ENCODE peak calls at places on chromosomes 2 and 18, in nine cellular contexts. One of them, this sample, is unnamed.

GRCh38 chr2:39531220-39531777 is 94.2 kb upstream of the MAP4K3 start:
- DNase-seq in bronchial epithelial cell: no peak
- DNase-seq in psoas muscle: no peak
- DNase-seq in endothelial cell of umbilical vein: no peak
- DNase-seq in neural progenitor cell: no peak
- DNase-seq in brain microvascular endothelial cell: no peak
- DNase-seq in uterus: no peak
- DNase-seq in esophagus squamous epithelium: no peak
- DNase-seq in body of pancreas: no peak
- DNase-seq in this sample: no peak

GRCh38 chr2:219871396-219871795 is 244.0 kb downstream of the SLC4A3 start:
- DNase-seq in body of pancreas: no peak
- DNase-seq in esophagus squamous epithelium: no peak
- DNase-seq in neural progenitor cell: peak; percentile 80
- DNase-seq in endothelial cell of umbilical vein: no peak
- DNase-seq in brain microvascular endothelial cell: no peak
- DNase-seq in psoas muscle: no peak
- DNase-seq in uterus: no peak
- DNase-seq in bronchial epithelial cell: no peak
- DNase-seq in this sample: no peak

GRCh38 chr2:64291181-64291580 is 147.0 kb upstream of the PELI1 start:
- DNase-seq in body of pancreas: no peak
- DNase-seq in esophagus squamous epithelium: no peak
- DNase-seq in psoas muscle: no peak
- DNase-seq in brain microvascular endothelial cell: peak; percentile 86
- DNase-seq in endothelial cell of umbilical vein: no peak
- DNase-seq in neural progenitor cell: no peak
- DNase-seq in uterus: no peak
- DNase-seq in bronchial epithelial cell: peak; percentile 92
- DNase-seq in this sample: no peak

GRCh38 chr2:50722828-50723227 is 309.1 kb downstream of the NRXN1 start:
- DNase-seq in body of pancreas: no peak
- DNase-seq in uterus: no peak
- DNase-seq in neural progenitor cell: no peak
- DNase-seq in endothelial cell of umbilical vein: no peak
- DNase-seq in esophagus squamous epithelium: no peak
- DNase-seq in bronchial epithelial cell: no peak
- DNase-seq in brain microvascular endothelial cell: no peak
- DNase-seq in psoas muscle: no peak
- DNase-seq in this sample: no peak

GRCh38 chr2:195456765-195457164 is 200.3 kb upstream of the SLC39A10 start:
- DNase-seq in neural progenitor cell: no peak
- DNase-seq in body of pancreas: no peak
- DNase-seq in esophagus squamous epithelium: no peak
- DNase-seq in psoas muscle: no peak
- DNase-seq in brain microvascular endothelial cell: no peak
- DNase-seq in uterus: no peak
- DNase-seq in endothelial cell of umbilical vein: no peak
- DNase-seq in bronchial epithelial cell: no peak
- DNase-seq in this sample: no peak

GRCh38 chr2:101157272-101157671 is 6.1 kb upstream of the TBC1D8 start:
- DNase-seq in esophagus squamous epithelium: no peak
- DNase-seq in body of pancreas: no peak
- DNase-seq in neural progenitor cell: no peak
- DNase-seq in endothelial cell of umbilical vein: no peak
- DNase-seq in psoas muscle: no peak
- DNase-seq in brain microvascular endothelial cell: no peak
- DNase-seq in bronchial epithelial cell: no peak
- DNase-seq in uterus: no peak
- DNase-seq in this sample: no peak

GRCh38 chr2:158047156-158047611 is 54.5 kb upstream of the UPP2 start:
- DNase-seq in brain microvascular endothelial cell: no peak
- DNase-seq in bronchial epithelial cell: no peak
- DNase-seq in neural progenitor cell: no peak
- DNase-seq in endothelial cell of umbilical vein: peak; percentile 44
- DNase-seq in body of pancreas: no peak
- DNase-seq in psoas muscle: no peak
- DNase-seq in uterus: no peak
- DNase-seq in esophagus squamous epithelium: no peak
- DNase-seq in this sample: no peak

GRCh38 chr2:219002395-219003266 is 9.4 kb upstream of the CRYBA2 start:
- DNase-seq in brain microvascular endothelial cell: peak; percentile 15
- DNase-seq in psoas muscle: peak; percentile 41
- DNase-seq in bronchial epithelial cell: peak; percentile 48
- DNase-seq in body of pancreas: peak; percentile 94
- DNase-seq in endothelial cell of umbilical vein: no peak
- DNase-seq in uterus: no peak
- DNase-seq in esophagus squamous epithelium: no peak
- DNase-seq in neural progenitor cell: peak; percentile 90
- DNase-seq in this sample: peak; percentile 90

GRCh38 chr2:7115364-7115763 is 198.2 kb downstream of the RNF144A start:
- DNase-seq in esophagus squamous epithelium: no peak
- DNase-seq in psoas muscle: no peak
- DNase-seq in brain microvascular endothelial cell: no peak
- DNase-seq in body of pancreas: no peak
- DNase-seq in bronchial epithelial cell: no peak
- DNase-seq in uterus: no peak
- DNase-seq in endothelial cell of umbilical vein: no peak
- DNase-seq in neural progenitor cell: no peak
- DNase-seq in this sample: no peak

GRCh38 chr2:216596986-216597509 is 36.2 kb upstream of the IGFBP2 start:
- DNase-seq in endothelial cell of umbilical vein: peak; percentile 17
- DNase-seq in brain microvascular endothelial cell: no peak
- DNase-seq in esophagus squamous epithelium: no peak
- DNase-seq in uterus: no peak
- DNase-seq in neural progenitor cell: no peak
- DNase-seq in psoas muscle: no peak
- DNase-seq in bronchial epithelial cell: no peak
- DNase-seq in body of pancreas: no peak
- DNase-seq in this sample: no peak

GRCh38 chr18:46641917-46642316 is 15.1 kb downstream of the LOXHD1 start:
- DNase-seq in endothelial cell of umbilical vein: no peak
- DNase-seq in esophagus squamous epithelium: no peak
- DNase-seq in body of pancreas: no peak
- DNase-seq in uterus: no peak
- DNase-seq in brain microvascular endothelial cell: no peak
- DNase-seq in psoas muscle: no peak
- DNase-seq in neural progenitor cell: no peak
- DNase-seq in bronchial epithelial cell: no peak
- DNase-seq in this sample: no peak

GRCh38 chr2:181158453-181158852 is 178.0 kb downstream of the UBE2E3 start:
- DNase-seq in bronchial epithelial cell: no peak
- DNase-seq in endothelial cell of umbilical vein: no peak
- DNase-seq in body of pancreas: no peak
- DNase-seq in esophagus squamous epithelium: no peak
- DNase-seq in psoas muscle: no peak
- DNase-seq in uterus: no peak
- DNase-seq in neural progenitor cell: no peak
- DNase-seq in brain microvascular endothelial cell: no peak
- DNase-seq in this sample: no peak

DNA sequence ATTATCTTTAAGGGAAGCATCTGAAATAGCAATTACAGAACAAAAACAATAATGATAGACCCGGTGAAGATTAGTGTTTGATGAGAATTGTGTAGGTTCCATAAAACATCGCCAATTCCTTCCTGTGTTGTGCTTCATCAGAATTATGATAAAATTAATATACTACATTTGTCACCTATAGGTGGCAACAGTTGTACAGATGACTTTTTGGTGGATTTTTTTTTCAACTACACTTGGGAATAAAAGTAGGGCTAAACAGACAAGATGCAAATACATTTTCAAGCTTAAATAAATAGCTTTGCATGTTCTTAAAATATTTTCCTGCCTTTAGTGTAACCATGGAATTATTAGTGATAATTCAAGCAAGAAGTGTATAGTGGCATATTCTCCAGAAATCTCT is 7.0 kb upstream of the LYPD1 start:
- DNase-seq in psoas muscle: no peak
- DNase-seq in neural progenitor cell: no peak
- DNase-seq in bronchial epithelial cell: peak; percentile 20
- DNase-seq in uterus: no peak
- DNase-seq in esophagus squamous epithelium: no peak
- DNase-seq in body of pancreas: no peak
- DNase-seq in endothelial cell of umbilical vein: peak; percentile 22
- DNase-seq in brain microvascular endothelial cell: no peak
- DNase-seq in this sample: no peak
- TF ChIP-seq CTCF in psoas muscle: no peak
- TF ChIP-seq CTCF in neural progenitor cell: no peak
- TF ChIP-seq CTCF in bronchial epithelial cell: no peak
- TF ChIP-seq CTCF in uterus: no peak
- TF ChIP-seq CTCF in esophagus squamous epithelium: no peak
- TF ChIP-seq CTCF in body of pancreas: peak; percentile 9
- TF ChIP-seq CTCF in endothelial cell of umbilical vein: no peak
- TF ChIP-seq CTCF in brain microvascular endothelial cell: no peak
- TF ChIP-seq CTCF in this sample: peak; percentile 20

GRCh38 chr2:119525574-119525973 is 1.3 kb upstream of the SCTR start:
- DNase-seq in uterus: no peak
- DNase-seq in brain microvascular endothelial cell: no peak
- DNase-seq in endothelial cell of umbilical vein: no peak
- DNase-seq in bronchial epithelial cell: no peak
- DNase-seq in body of pancreas: no peak
- DNase-seq in esophagus squamous epithelium: no peak
- DNase-seq in neural progenitor cell: no peak
- DNase-seq in psoas muscle: no peak
- DNase-seq in this sample: no peak

GRCh38 chr2:119523383-119523958 is 812 bp downstream of the SCTR start:
- DNase-seq in bronchial epithelial cell: no peak
- DNase-seq in endothelial cell of umbilical vein: no peak
- DNase-seq in uterus: no peak
- DNase-seq in brain microvascular endothelial cell: no peak
- DNase-seq in esophagus squamous epithelium: no peak
- DNase-seq in body of pancreas: no peak
- DNase-seq in psoas muscle: no peak
- DNase-seq in neural progenitor cell: no peak
- DNase-seq in this sample: no peak

GRCh38 chr2:119523959-119524694 is at the start of gene SCTR:
- DNase-seq in psoas muscle: no peak
- DNase-seq in brain microvascular endothelial cell: no peak
- DNase-seq in endothelial cell of umbilical vein: no peak
- DNase-seq in esophagus squamous epithelium: no peak
- DNase-seq in bronchial epithelial cell: no peak
- DNase-seq in neural progenitor cell: peak; percentile 77
- DNase-seq in body of pancreas: peak; percentile 54
- DNase-seq in uterus: no peak
- DNase-seq in this sample: no peak

GRCh38 chr2:119531292-119531691 is 7.0 kb upstream of the SCTR start:
- DNase-seq in body of pancreas: no peak
- DNase-seq in uterus: no peak
- DNase-seq in endothelial cell of umbilical vein: no peak
- DNase-seq in psoas muscle: no peak
- DNase-seq in bronchial epithelial cell: no peak
- DNase-seq in neural progenitor cell: peak; percentile 64
- DNase-seq in esophagus squamous epithelium: no peak
- DNase-seq in brain microvascular endothelial cell: no peak
- DNase-seq in this sample: no peak

GRCh38 chr2:119528036-119528435 is 3.8 kb upstream of the SCTR start:
- DNase-seq in bronchial epithelial cell: no peak
- DNase-seq in brain microvascular endothelial cell: no peak
- DNase-seq in endothelial cell of umbilical vein: no peak
- DNase-seq in esophagus squamous epithelium: no peak
- DNase-seq in psoas muscle: no peak
- DNase-seq in uterus: no peak
- DNase-seq in neural progenitor cell: no peak
- DNase-seq in body of pancreas: no peak
- DNase-seq in this sample: no peak
- H3K36me3 ChIP-seq in bronchial epithelial cell: no peaks in the 10 kb centered on the region
- H3K36me3 ChIP-seq in brain microvascular endothelial cell: no peaks in the 10 kb centered on the region
- H3K36me3 ChIP-seq in endothelial cell of umbilical vein: no peaks in the 10 kb centered on the region
- H3K36me3 ChIP-seq in esophagus squamous epithelium: no peaks in the 10 kb centered on the region
- H3K36me3 ChIP-seq in psoas muscle: no peaks in the 10 kb centered on the region
- H3K36me3 ChIP-seq in uterus: no peaks in the 10 kb centered on the region
- H3K36me3 ChIP-seq in neural progenitor cell: no peaks in the 10 kb centered on the region
- H3K36me3 ChIP-seq in body of pancreas: no peaks in the 10 kb centered on the region
- H3K36me3 ChIP-seq in this sample: no peaks in the 10 kb centered on the region

GRCh38 chr2:150872919-150873772 is 385.7 kb upstream of the RND3 start:
- DNase-seq in body of pancreas: no peak
- DNase-seq in esophagus squamous epithelium: no peak
- DNase-seq in uterus: no peak
- DNase-seq in psoas muscle: no peak
- DNase-seq in neural progenitor cell: peak; percentile 25
- DNase-seq in brain microvascular endothelial cell: no peak
- DNase-seq in endothelial cell of umbilical vein: no peak
- DNase-seq in bronchial epithelial cell: no peak
- DNase-seq in this sample: no peak
- TF ChIP-seq CTCF in body of pancreas: no peak
- TF ChIP-seq CTCF in esophagus squamous epithelium: no peak
- TF ChIP-seq CTCF in uterus: no peak
- TF ChIP-seq CTCF in psoas muscle: no peak
- TF ChIP-seq CTCF in neural progenitor cell: no peak
- TF ChIP-seq CTCF in brain microvascular endothelial cell: peak; percentile 11
- TF ChIP-seq CTCF in endothelial cell of umbilical vein: no peak
- TF ChIP-seq CTCF in bronchial epithelial cell: no peak
- TF ChIP-seq CTCF in this sample: no peak

GRCh38 chr2:217844696-217845095 is 158.1 kb downstream of the TNS1 start:
- DNase-seq in esophagus squamous epithelium: no peak
- DNase-seq in endothelial cell of umbilical vein: no peak
- DNase-seq in body of pancreas: no peak
- DNase-seq in bronchial epithelial cell: no peak
- DNase-seq in psoas muscle: no peak
- DNase-seq in uterus: no peak
- DNase-seq in neural progenitor cell: no peak
- DNase-seq in brain microvascular endothelial cell: no peak
- DNase-seq in this sample: no peak

GRCh38 chr2:217847552-217848350 is 155.0 kb downstream of the TNS1 start:
- DNase-seq in brain microvascular endothelial cell: no peak
- DNase-seq in body of pancreas: no peak
- DNase-seq in esophagus squamous epithelium: no peak
- DNase-seq in uterus: no peak
- DNase-seq in endothelial cell of umbilical vein: no peak
- DNase-seq in bronchial epithelial cell: no peak
- DNase-seq in psoas muscle: no peak
- DNase-seq in neural progenitor cell: no peak
- DNase-seq in this sample: no peak

GRCh38 chr2:217847106-217847505 is 155.7 kb downstream of the TNS1 start:
- DNase-seq in body of pancreas: no peak
- DNase-seq in esophagus squamous epithelium: no peak
- DNase-seq in endothelial cell of umbilical vein: no peak
- DNase-seq in bronchial epithelial cell: no peak
- DNase-seq in neural progenitor cell: no peak
- DNase-seq in uterus: no peak
- DNase-seq in brain microvascular endothelial cell: no peak
- DNase-seq in psoas muscle: no peak
- DNase-seq in this sample: no peak

GRCh38 chr2:217845251-217845650 is 157.5 kb downstream of the TNS1 start:
- DNase-seq in body of pancreas: no peak
- DNase-seq in endothelial cell of umbilical vein: no peak
- DNase-seq in brain microvascular endothelial cell: no peak
- DNase-seq in bronchial epithelial cell: no peak
- DNase-seq in neural progenitor cell: no peak
- DNase-seq in uterus: no peak
- DNase-seq in esophagus squamous epithelium: no peak
- DNase-seq in psoas muscle: no peak
- DNase-seq in this sample: no peak

DNA sequence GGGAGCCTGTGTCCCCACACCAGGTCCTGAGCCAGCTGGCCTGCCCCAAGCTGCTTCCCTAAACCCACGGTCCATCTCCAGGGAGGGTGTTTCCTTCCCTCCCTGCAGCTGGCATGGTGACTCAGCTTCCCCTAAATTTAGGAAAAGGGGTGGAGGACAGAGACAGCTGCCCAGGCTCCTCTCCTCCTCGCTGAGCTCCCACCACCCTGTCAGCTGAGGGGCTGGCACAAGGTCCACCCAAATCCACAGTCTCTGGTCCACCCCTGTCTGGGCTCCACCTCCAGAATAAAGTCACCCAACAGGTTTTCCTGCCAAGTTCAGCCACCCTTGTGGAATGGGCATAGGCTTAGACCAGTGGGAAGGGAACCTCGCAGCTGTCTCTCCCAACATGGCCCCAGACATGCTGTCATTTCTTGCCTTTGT is 156.5 kb downstream of the TNS1 start:
- DNase-seq in uterus: no peak
- DNase-seq in esophagus squamous epithelium: no peak
- DNase-seq in bronchial epithelial cell: peak; percentile 21
- DNase-seq in brain microvascular endothelial cell: no peak
- DNase-seq in body of pancreas: peak; percentile 37
- DNase-seq in endothelial cell of umbilical vein: no peak
- DNase-seq in psoas muscle: peak; percentile 77
- DNase-seq in neural progenitor cell: no peak
- DNase-seq in this sample: no peak
- H3K36me3 ChIP-seq in uterus: no peaks in the 10 kb centered on the region
- H3K36me3 ChIP-seq in esophagus squamous epithelium: peaks cover 14% of the 10 kb centered on the region
- H3K36me3 ChIP-seq in bronchial epithelial cell: peaks cover 8% of the 10 kb centered on the region
- H3K36me3 ChIP-seq in brain microvascular endothelial cell: peaks cover 25% of the 10 kb centered on the region
- H3K36me3 ChIP-seq in body of pancreas: peaks cover 10% of the 10 kb centered on the region
- H3K36me3 ChIP-seq in endothelial cell of umbilical vein: no peaks in the 10 kb centered on the region
- H3K36me3 ChIP-seq in psoas muscle: peaks cover 78% of the 10 kb centered on the region
- H3K36me3 ChIP-seq in neural progenitor cell: no peaks in the 10 kb centered on the region
- H3K36me3 ChIP-seq in this sample: peaks cover 23% of the 10 kb centered on the region

This sample was measured in Peyer's patch.